ENCODE peak calls at places on chromosomes 5 and 9, in seven cellular contexts. V is activated CD8-positive, alpha-beta memory T cell treated with anti-CD3 and anti-CD28 coated beads, Interleukin-2, amount 50 U/mL, for 4 hours; Y is NCI-H460; G is SK-N-SH; W is heart left ventricle; C is stimulated activated CD4-positive, alpha-beta T cell treated with anti-CD3 and anti-CD28 coated beads, Interleukin-12 subunit alpha, Interleukin-12 subunit beta, amount 100 ng/mL, for 48 hours; I is GM18507. S is an unnamed sample.

GRCh38 chr9:133979921-133980863 is 11.9 kb downstream of the VAV2 start:
- DNase-seq in V (no peak), I (no peak), W (no peak), C (no peak), G (peak; percentile 67), Y (no peak), S (no peak)

GRCh38 chr5:54616031-54616430 is 98.5 kb downstream of the SNX18 start:
- DNase-seq in Y (no peak), C (no peak), G (no peak), V (no peak), W (no peak), I (no peak), S (no peak)

GRCh38 chr5:77915346-77915745 is 139.2 kb upstream of the TBCA start:
- DNase-seq in Y (no peak), C (no peak), G (no peak), W (no peak), I (no peak), V (no peak), S (no peak)

GRCh38 chr9:37908698-37909186 is 4.8 kb upstream of the SLC25A51 start:
- DNase-seq in G (no peak), I (no peak), C (no peak), Y (no peak), V (no peak), W (no peak), S (no peak)

GRCh38 chr9:127496974-127497373 is 45.7 kb downstream of the LRSAM1 start:
- DNase-seq in W (no peak), C (no peak), V (no peak), G (no peak), I (no peak), Y (no peak), S (no peak)

GRCh38 chr9:91723420-91724067 is 226.5 kb downstream of the ROR2 start:
- DNase-seq in Y (no peak), I (no peak), G (no peak), C (no peak), W (no peak), V (no peak), S (no peak)

GRCh38 chr5:133065482-133065881 is 13.7 kb downstream of the HSPA4 start:
- DNase-seq in W (no peak), C (no peak), Y (no peak), V (no peak), I (no peak), G (no peak), S (no peak)

GRCh38 chr5:107869459-107870115 is 198.8 kb upstream of the EFNA5 start:
- DNase-seq in W (no peak), Y (peak; percentile 44), G (no peak), V (no peak), C (no peak), I (no peak), S (no peak)

GRCh38 chr9:93724852-93725251 is 148.5 kb downstream of the PHF2 start:
- DNase-seq in Y (no peak), C (no peak), G (no peak), V (no peak), W (no peak), I (no peak), S (no peak)